ENCODE peak calls at places on chromosome 9, in four cellular contexts. S, N, D and U are unnamed samples.

GRCh38 chr9:96449522-96449843 is 486 bp upstream of the HABP4 start:
- DNase-seq in S (no peak), N (no peak), D (no peak), U (peak)

GRCh38 chr9:100070071-100070470 is 28.7 kb downstream of the ERP44 start:
- DNase-seq in S (no peak), N (no peak), D (no peak), U (no peak)

GRCh38 chr9:102355982-102356381 is 617.5 kb upstream of the GRIN3A start:
- DNase-seq in S (no peak), N (no peak), D (no peak), U (no peak)

GRCh38 chr9:27184556-27185351 is 75.7 kb downstream of the TEK start:
- DNase-seq in S (no peak), N (no peak), D (no peak), U (no peak)

GRCh38 chr9:93116049-93116961 is 17.7 kb downstream of the NINJ1 start:
- DNase-seq in S (no peak), N (no peak), D (peak), U (peak)

GRCh38 chr9:73104342-73104741 is 47.3 kb upstream of the ANXA1 start:
- DNase-seq in S (no peak), N (no peak), D (no peak), U (no peak)

GRCh38 chr9:126521551-126521950 is 92.2 kb upstream of the LMX1B start:
- DNase-seq in S (no peak), N (no peak), D (no peak), U (no peak)

GRCh38 chr9:100474082-100474949 is 1.4 kb downstream of the TMEFF1 start:
- DNase-seq in S (no peak), N (peak), D (no peak), U (no peak)

GRCh38 chr9:109912726-109913460 is 132.9 kb downstream of the PALM2AKAP2 start:
- DNase-seq in S (no peak), N (no peak), D (no peak), U (no peak)

GRCh38 chr9:28264368-28264767 is 691.1 kb upstream of the C9orf72 start:
- DNase-seq in S (no peak), N (no peak), D (no peak), U (no peak)

GRCh38 chr9:17291766-17292165 is 156.9 kb downstream of the CNTLN start:
- DNase-seq in S (no peak), N (no peak), D (no peak), U (no peak)

GRCh38 chr9:78857371-78858225 is 560.7 kb downstream of the PSAT1 start:
- DNase-seq in S (no peak), N (peak), D (no peak), U (no peak)

GRCh38 chr9:130834371-130835311 is at the start of gene ABL1:
- DNase-seq in S (peak), N (peak), D (peak), U (peak)

GRCh38 chr9:21801683-21802417 is 586 bp upstream of the MTAP start:
- DNase-seq in S (no peak), N (peak), D (peak), U (no peak)

GRCh38 chr9:89477811-89478583 is 19.9 kb downstream of the SEMA4D start:
- DNase-seq in S (no peak), N (no peak), D (no peak), U (no peak)

GRCh38 chr9:133992780-133993634 is 883 bp upstream of the VAV2 start:
- DNase-seq in S (no peak), N (peak), D (peak), U (no peak)

GRCh38 chr9:112050544-112051475 is 124.3 kb downstream of the SUSD1 start:
- DNase-seq in S (no peak), N (no peak), D (peak), U (no peak)

GRCh38 chr9:76459691-76460635 is 981 bp downstream of the GCNT1 start:
- DNase-seq in S (no peak), N (peak), D (peak), U (peak)

GRCh38 chr9:27414215-27414731 is 109.8 kb upstream of the IFNK start:
- DNase-seq in S (no peak), N (no peak), D (no peak), U (no peak)

DNA sequence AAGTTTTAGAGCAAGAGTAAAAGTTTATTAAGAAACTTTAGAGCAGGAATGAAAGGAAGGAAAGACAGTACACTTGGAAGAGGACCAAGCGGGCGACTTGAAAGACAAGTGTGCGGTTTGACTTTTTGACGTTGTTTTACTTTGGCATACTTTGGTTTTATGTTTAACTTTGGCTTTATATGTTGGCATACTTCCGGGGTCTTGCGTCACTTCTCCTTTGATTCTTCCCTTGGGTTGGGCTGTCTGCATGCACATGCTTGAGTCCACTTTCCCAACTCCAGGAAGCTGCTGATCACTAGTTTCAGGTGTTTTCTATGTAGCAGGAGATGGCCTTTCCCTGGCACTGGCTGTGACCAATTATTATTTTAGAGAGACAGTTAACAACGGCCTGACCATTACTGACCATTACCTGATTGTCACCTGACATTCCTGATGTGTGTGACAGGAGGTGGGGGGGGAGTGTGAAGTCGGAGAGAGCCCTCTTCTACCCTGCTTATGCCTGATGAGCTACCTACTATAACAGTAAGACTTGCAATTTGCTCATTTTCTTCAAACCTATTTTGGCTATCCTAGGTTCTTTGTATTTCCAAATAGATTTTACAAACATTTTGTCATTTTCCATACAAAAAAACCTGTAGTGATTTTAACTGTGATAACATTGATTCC is 45.5 kb downstream of the TNFSF8 start:
- DNase-seq in S (no peak), N (no peak), D (peak), U (no peak)
- TF ChIP-seq GABPA in S (no peak), N (no peak), D (peak), U (no peak)

DNA sequence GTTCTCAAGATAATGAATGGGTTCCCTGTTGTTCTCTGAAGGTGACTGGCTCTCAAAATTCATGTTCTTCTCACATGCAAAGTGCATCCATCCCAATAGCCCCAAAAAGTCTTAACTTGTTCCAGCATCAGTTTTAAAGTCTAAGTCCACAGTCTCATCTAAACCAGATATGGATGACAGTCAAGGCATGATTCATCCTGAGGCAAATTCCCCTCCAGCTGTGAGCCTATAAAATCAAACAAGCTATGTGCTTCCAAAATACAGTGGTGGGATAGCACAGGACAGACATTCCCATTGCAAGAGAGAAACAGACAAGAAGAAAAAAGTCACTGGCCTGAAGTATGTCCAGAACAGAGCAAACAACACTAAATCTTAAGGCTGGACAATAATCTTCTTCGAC is 25.4 kb downstream of the FBXO10 start:
- DNase-seq in S (no peak), N (no peak), D (no peak), U (no peak)
- TF ChIP-seq GABPA in S (no peak), N (no peak), D (no peak), U (no peak)

GRCh38 chr9:98259791-98260190 is 4.3 kb upstream of the TBC1D2 start:
- DNase-seq in S (no peak), N (no peak), D (no peak), U (no peak)
- TF ChIP-seq GABPA in S (no peak), N (no peak), D (no peak), U (no peak)

DNA sequence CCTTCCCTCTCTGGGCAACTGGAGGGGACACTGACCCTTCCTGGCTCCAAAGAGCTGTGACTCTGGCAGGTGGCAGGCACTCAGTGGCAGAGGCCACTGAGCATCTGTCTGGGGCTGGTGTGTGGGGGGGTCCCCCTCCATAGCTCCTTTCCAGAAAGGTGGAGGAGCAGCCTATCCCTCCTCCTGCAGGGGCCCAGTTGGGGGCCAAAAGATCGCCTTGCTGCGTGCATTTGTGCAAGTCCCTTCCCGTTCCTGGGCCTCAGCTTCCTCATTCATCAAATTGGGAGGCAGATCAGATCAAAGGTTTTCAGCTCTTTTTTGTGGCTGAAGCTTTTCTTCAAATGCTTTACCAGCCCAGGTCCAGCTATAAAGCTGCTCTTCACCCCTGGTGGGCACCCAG is 77.7 kb downstream of the NTNG2 start:
- DNase-seq in S (no peak), N (no peak), D (no peak), U (peak)
- TF ChIP-seq GABPA in S (no peak), N (no peak), D (no peak), U (no peak)

GRCh38 chr9:137212520-137212919 is 7.0 kb downstream of the NDOR1 start:
- DNase-seq in S (no peak), N (no peak), D (no peak), U (no peak)
- TF ChIP-seq GABPA in S (no peak), N (no peak), D (no peak), U (no peak)

GRCh38 chr9:90787771-90788460 is 13.7 kb upstream of the SYK start:
- DNase-seq in S (no peak), N (no peak), D (no peak), U (no peak)

GRCh38 chr9:90778746-90779145 is 22.9 kb upstream of the SYK start:
- DNase-seq in S (no peak), N (no peak), D (no peak), U (no peak)

GRCh38 chr9:90783964-90784363 is 17.7 kb upstream of the SYK start:
- DNase-seq in S (no peak), N (no peak), D (no peak), U (no peak)

GRCh38 chr9:90789408-90789807 is 12.2 kb upstream of the SYK start:
- DNase-seq in S (no peak), N (no peak), D (no peak), U (no peak)

DNA sequence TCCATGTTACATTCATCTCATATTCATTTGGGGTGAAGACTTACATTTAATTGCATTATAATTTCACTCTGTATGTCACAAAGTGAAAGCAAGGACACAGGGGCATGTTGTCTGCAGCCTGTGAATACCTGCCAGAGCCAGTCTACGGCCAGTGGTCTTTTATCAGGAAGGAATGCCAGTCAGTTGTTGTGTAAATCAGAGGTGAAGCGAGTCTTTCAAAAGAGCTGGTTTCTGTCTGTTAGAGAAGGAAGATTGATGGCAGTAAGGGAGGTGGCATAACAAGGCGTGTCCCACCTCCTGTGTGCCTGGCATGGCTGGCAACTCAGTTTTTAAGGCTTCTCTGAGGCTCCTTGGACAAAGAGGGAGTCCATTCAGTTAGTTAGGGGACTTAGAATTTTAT is 18.1 kb upstream of the SYK start:
- DNase-seq in S (no peak), N (no peak), D (no peak), U (no peak)
- TF ChIP-seq GABPA in S (no peak), N (no peak), D (no peak), U (no peak)

GRCh38 chr9:128078504-128079434 is 10.7 kb downstream of the SLC25A25 start:
- DNase-seq in S (no peak), N (no peak), D (no peak), U (no peak)
- TF ChIP-seq GABPA in S (no peak), N (no peak), D (no peak), U (no peak)

GRCh38 chr9:86239053-86239770 is 20.2 kb downstream of the C9orf153 start:
- DNase-seq in S (no peak), N (no peak), D (no peak), U (no peak)
- TF ChIP-seq GABPA in S (no peak), N (no peak), D (no peak), U (no peak)